ENCODE peak calls at places on chromosomes 16 and 17, in four cellular contexts. Q, H, W and X are unnamed samples. For H3K9me3, the result is how much of the 10 kb centered on the place peaks cover.

GRCh38 chr17:83152745-83153611 is 73.6 kb downstream of the METRNL start:
- DNase-seq in Q (no peak), H (peak), W (no peak), X (no peak)

GRCh38 chr17:19418312-19418992 is 7.4 kb downstream of the RNF112 start:
- DNase-seq in Q (no peak), H (no peak), W (no peak), X (no peak)

GRCh38 chr17:17682293-17682736 is 1.1 kb downstream of the RAI1 start:
- DNase-seq in Q (no peak), H (peak), W (no peak), X (no peak)

GRCh38 chr17:8753976-8754440 is 4.3 kb downstream of the SPDYE4 start:
- DNase-seq in Q (peak), H (no peak), W (peak), X (peak)

GRCh38 chr17:80195671-80196529 is 24.2 kb downstream of the SGSH start:
- DNase-seq in Q (no peak), H (peak), W (peak), X (peak)

GRCh38 chr16:7343271-7343670 is 10.6 kb downstream of the RBFOX1 start:
- DNase-seq in Q (no peak), H (no peak), W (no peak), X (no peak)

GRCh38 chr17:77352441-77352840 is 211.7 kb downstream of the SEC14L1 start:
- DNase-seq in Q (no peak), H (no peak), W (no peak), X (no peak)

GRCh38 chr17:81553616-81554181 is 1.5 kb upstream of the FAAP100 start:
- DNase-seq in Q (peak), H (peak), W (no peak), X (no peak)

GRCh38 chr17:28379814-28380571 is 8.5 kb downstream of the SARM1 start:
- DNase-seq in Q (no peak), H (no peak), W (peak), X (no peak)

GRCh38 chr17:43701318-43701743 is 39.6 kb upstream of the MEOX1 start:
- DNase-seq in Q (no peak), H (no peak), W (no peak), X (no peak)

GRCh38 chr17:31745964-31746650 is 112.9 kb downstream of the COPRS start:
- DNase-seq in Q (no peak), H (no peak), W (no peak), X (no peak)

DNA sequence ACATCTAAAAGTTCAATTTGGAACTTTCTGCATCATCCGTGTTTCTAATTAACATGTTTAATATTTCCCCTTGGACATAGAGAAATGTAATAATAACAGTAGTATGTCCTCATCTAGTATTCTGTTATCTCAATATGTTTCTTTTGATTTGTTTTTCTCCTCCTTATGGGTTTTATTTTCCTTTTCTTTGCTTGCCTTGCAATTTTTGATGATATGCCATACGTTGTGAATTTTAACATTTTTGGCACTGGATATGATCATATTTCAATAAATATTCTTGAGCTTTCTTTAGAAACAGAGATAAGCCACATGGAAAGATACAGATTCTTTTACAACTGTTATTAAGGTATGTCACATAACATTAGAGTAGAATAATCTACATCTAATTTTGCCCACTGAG is 1316.2 kb downstream of the CDH8 start:
- DNase-seq in Q (no peak), H (no peak), W (no peak), X (no peak)
- H3K9me3 ChIP-seq in Q (under half), H (under half), W (half or more), X (under half)

GRCh38 chr16:85717393-85718152 is 28.8 kb upstream of the GINS2 start:
- DNase-seq in Q (peak), H (peak), W (peak), X (no peak)
- TF ChIP-seq TCF7L2 in Q (no peak), H (no peak), W (no peak), X (no peak)

GRCh38 chr16:53629151-53629550 is 74.5 kb downstream of the RPGRIP1L start:
- DNase-seq in Q (no peak), H (no peak), W (no peak), X (no peak)

GRCh38 chr16:53625221-53625620 is 78.4 kb downstream of the RPGRIP1L start:
- DNase-seq in Q (no peak), H (no peak), W (no peak), X (no peak)

GRCh38 chr16:53629607-53630312 is 73.9 kb downstream of the RPGRIP1L start:
- DNase-seq in Q (no peak), H (no peak), W (peak), X (no peak)

GRCh38 chr16:53626161-53626560 is 77.5 kb downstream of the RPGRIP1L start:
- DNase-seq in Q (no peak), H (no peak), W (no peak), X (no peak)

GRCh38 chr16:53626816-53627215 is 76.8 kb downstream of the RPGRIP1L start:
- DNase-seq in Q (no peak), H (no peak), W (no peak), X (no peak)
- H3K9me3 ChIP-seq in Q (under half), H (under half), W (under half), X (under half)

GRCh38 chr17:1231456-1231855 is 38.8 kb upstream of the BHLHA9 start:
- DNase-seq in Q (no peak), H (no peak), W (no peak), X (no peak)

GRCh38 chr17:1232786-1233185 is 37.5 kb upstream of the BHLHA9 start:
- DNase-seq in Q (no peak), H (no peak), W (no peak), X (no peak)

GRCh38 chr17:1232331-1232730 is 37.9 kb upstream of the BHLHA9 start:
- DNase-seq in Q (no peak), H (no peak), W (no peak), X (no peak)

GRCh38 chr17:1237471-1237870 is 32.8 kb upstream of the BHLHA9 start:
- DNase-seq in Q (no peak), H (no peak), W (no peak), X (no peak)

GRCh38 chr17:1234455-1234854 is 35.8 kb upstream of the BHLHA9 start:
- DNase-seq in Q (no peak), H (no peak), W (no peak), X (no peak)
- TF ChIP-seq TCF7L2 in Q (no peak), H (no peak), W (no peak), X (no peak)

GRCh38 chr17:9908649-9909042 is 3.6 kb upstream of the RCVRN start:
- DNase-seq in Q (no peak), H (no peak), W (no peak), X (no peak)
- H3K9me3 ChIP-seq in Q (under half), H (under half), W (under half), X (under half)

DNA sequence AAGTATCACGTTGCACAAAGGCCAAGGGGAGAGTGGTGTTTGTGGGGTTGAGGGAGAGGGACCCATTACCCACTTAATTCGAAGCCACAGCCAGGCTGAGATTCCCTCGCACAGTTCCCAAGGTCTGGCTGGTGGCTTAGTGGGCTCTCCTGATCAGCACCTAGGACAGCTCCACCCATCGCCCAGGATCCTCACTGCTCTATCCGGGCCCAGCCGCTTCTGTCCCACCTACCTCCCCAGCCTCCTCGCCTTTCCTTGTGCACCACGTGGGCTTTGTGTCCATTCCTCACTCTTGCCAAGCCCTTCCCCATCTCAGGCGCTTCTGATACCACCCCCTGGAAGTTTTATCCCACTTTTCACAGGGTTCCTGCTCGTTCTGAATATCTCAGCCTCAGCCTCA is 163.5 kb downstream of the CCT6B start:
- DNase-seq in Q (no peak), H (peak), W (peak), X (no peak)
- TF ChIP-seq TCF7L2 in Q (no peak), H (no peak), W (no peak), X (no peak)

GRCh38 chr16:79358188-79358587 is 242.3 kb downstream of the MAF start:
- DNase-seq in Q (no peak), H (no peak), W (no peak), X (no peak)

GRCh38 chr16:79359082-79359481 is 241.5 kb downstream of the MAF start:
- DNase-seq in Q (no peak), H (no peak), W (no peak), X (no peak)

GRCh38 chr16:79361132-79361751 is 239.3 kb downstream of the MAF start:
- DNase-seq in Q (no peak), H (no peak), W (no peak), X (no peak)

GRCh38 chr16:79362312-79362970 is 238.1 kb downstream of the MAF start:
- DNase-seq in Q (no peak), H (no peak), W (no peak), X (no peak)

GRCh38 chr16:79360267-79360666 is 240.3 kb downstream of the MAF start:
- DNase-seq in Q (no peak), H (no peak), W (no peak), X (no peak)
- H3K9me3 ChIP-seq in Q (under half), H (under half), W (under half), X (under half)

GRCh38 chr17:42359133-42359532 is 29.1 kb downstream of the STAT3 start:
- DNase-seq in Q (no peak), H (no peak), W (no peak), X (no peak)
- TF ChIP-seq TCF7L2 in Q (no peak), H (no peak), W (no peak), X (no peak)

GRCh38 chr17:74085434-74085833 is 118.0 kb upstream of the RPL38 start:
- DNase-seq in Q (peak), H (peak), W (no peak), X (no peak)
- H3K9me3 ChIP-seq in Q (under half), H (under half), W (under half), X (under half)